ENCODE peak calls at places on chromosomes 16 and 17, in nine cellular contexts. L is OCI-LY7, C is HCT116, S is MM.1S, Y is GM23338, W is GM23248, T is hepatocyte, J is SK-N-SH, B is PC-3. N is an unnamed sample.

GRCh38 chr16:4060823-4061222 is 55.4 kb downstream of the ADCY9 start:
- DNase-seq in L (no peak), C (no peak), S (no peak), Y (no peak), W (no peak), T (no peak), J (no peak), B (no peak), N (no peak)

GRCh38 chr16:53052519-53053501 is at the start of gene CHD9NB:
- DNase-seq in L (no peak), C (peak), S (peak), Y (no peak), W (peak), T (peak), J (peak), B (peak), N (no peak)

GRCh38 chr17:850828-851759 is 68.9 kb downstream of the MRM3 start:
- DNase-seq in L (no peak), C (no peak), S (no peak), Y (no peak), W (peak), T (no peak), J (peak), B (no peak), N (peak)

GRCh38 chr16:79360267-79360666 is 240.3 kb downstream of the MAF start:
- DNase-seq in L (no peak), C (no peak), S (no peak), Y (no peak), W (no peak), T (no peak), J (no peak), B (peak), N (no peak)

GRCh38 chr16:49453983-49454382 is 80.4 kb downstream of the C16orf78 start:
- DNase-seq in L (no peak), C (peak), S (no peak), Y (no peak), W (no peak), T (no peak), J (no peak), B (no peak), N (no peak)

GRCh38 chr16:88681709-88682451 is 4.4 kb downstream of the SNAI3 start:
- DNase-seq in L (peak), C (no peak), S (peak), Y (no peak), W (peak), T (no peak), J (peak), B (no peak), N (no peak)

GRCh38 chr17:6422654-6423241 is 12.2 kb downstream of the AIPL1 start:
- DNase-seq in L (no peak), C (no peak), S (no peak), Y (peak), W (no peak), T (no peak), J (no peak), B (no peak), N (no peak)

GRCh38 chr16:67101301-67101675 is 8.5 kb upstream of the PHAF1 start:
- DNase-seq in L (no peak), C (no peak), S (no peak), Y (no peak), W (peak), T (no peak), J (no peak), B (no peak), N (no peak)

GRCh38 chr17:15914400-15915165 is 30.3 kb upstream of the ADORA2B start:
- DNase-seq in L (no peak), C (no peak), S (no peak), Y (no peak), W (peak), T (no peak), J (no peak), B (peak), N (no peak)

GRCh38 chr16:38941-39892 is 14.2 kb downstream of the POLR3K start:
- DNase-seq in L (peak), C (no peak), S (peak), Y (no peak), W (no peak), T (peak), J (no peak), B (peak), N (no peak)

GRCh38 chr17:50710025-50710424 is 2.3 kb upstream of the ANKRD40 start:
- DNase-seq in L (peak), C (no peak), S (no peak), Y (peak), W (no peak), T (no peak), J (no peak), B (no peak), N (no peak)

GRCh38 chr16:9081183-9081582 is 10.3 kb upstream of the HAPSTR1 start:
- DNase-seq in L (no peak), C (no peak), S (no peak), Y (no peak), W (no peak), T (no peak), J (no peak), B (no peak), N (no peak)

GRCh38 chr17:76725580-76726230 is 701 bp downstream of the JMJD6 start:
- DNase-seq in L (peak), C (no peak), S (peak), Y (peak), W (peak), T (peak), J (peak), B (peak), N (no peak)

GRCh38 chr16:1351215-1351581 is 480 bp downstream of the TSR3 start:
- DNase-seq in L (no peak), C (no peak), S (no peak), Y (no peak), W (peak), T (no peak), J (no peak), B (no peak), N (no peak)

GRCh38 chr17:77410470-77410869 is 269.7 kb downstream of the SEC14L1 start:
- DNase-seq in L (no peak), C (no peak), S (no peak), Y (no peak), W (peak), T (no peak), J (no peak), B (peak), N (no peak)

GRCh38 chr17:11490171-11490760 is 108.0 kb upstream of the DNAH9 start:
- DNase-seq in L (no peak), C (no peak), S (no peak), Y (no peak), W (no peak), T (no peak), J (no peak), B (no peak), N (peak)

GRCh38 chr17:38921756-38922411 is 3.5 kb upstream of the LASP1NB start:
- DNase-seq in L (no peak), C (no peak), S (no peak), Y (peak), W (peak), T (no peak), J (no peak), B (no peak), N (no peak)

GRCh38 chr17:40035162-40035559 is 19.0 kb downstream of the MED24 start:
- DNase-seq in L (peak), C (no peak), S (no peak), Y (peak), W (peak), T (peak), J (peak), B (no peak), N (peak)

GRCh38 chr17:40503154-40503553 is 1.7 kb upstream of the TNS4 start:
- DNase-seq in L (no peak), C (no peak), S (no peak), Y (no peak), W (no peak), T (no peak), J (no peak), B (no peak), N (no peak)

GRCh38 chr16:65531475-65531874 is 409.6 kb upstream of the CDH11 start:
- DNase-seq in L (no peak), C (no peak), S (no peak), Y (no peak), W (no peak), T (no peak), J (no peak), B (no peak), N (no peak)

GRCh38 chr17:1312261-1312870 is 32.9 kb downstream of the TRARG1 start:
- DNase-seq in L (no peak), C (no peak), S (no peak), Y (peak), W (no peak), T (peak), J (peak), B (no peak), N (peak)

GRCh38 chr17:29732613-29733012 is 109.9 kb upstream of the CORO6 start:
- DNase-seq in L (no peak), C (peak), S (no peak), Y (no peak), W (no peak), T (peak), J (no peak), B (peak), N (no peak)

GRCh38 chr16:83113317-83113716 is 486.5 kb downstream of the CDH13 start:
- DNase-seq in L (peak), C (no peak), S (no peak), Y (peak), W (peak), T (peak), J (peak), B (no peak), N (peak)

GRCh38 chr17:21209511-21210175 is 4.3 kb downstream of the TMEM11 start:
- DNase-seq in L (no peak), C (no peak), S (no peak), Y (no peak), W (peak), T (no peak), J (no peak), B (no peak), N (no peak)

GRCh38 chr17:27473748-27474609 is 17.7 kb downstream of the KSR1 start:
- DNase-seq in L (peak), C (no peak), S (peak), Y (no peak), W (no peak), T (peak), J (no peak), B (no peak), N (no peak)

GRCh38 chr17:36673637-36674277 is 72.4 kb downstream of the MRM1 start:
- DNase-seq in L (no peak), C (no peak), S (no peak), Y (no peak), W (no peak), T (no peak), J (no peak), B (no peak), N (no peak)

GRCh38 chr17:28346746-28347246 is 10.5 kb downstream of the POLDIP2 start:
- DNase-seq in L (no peak), C (no peak), S (no peak), Y (peak), W (no peak), T (peak), J (peak), B (no peak), N (peak)

GRCh38 chr16:97822-98221 is 19.8 kb downstream of the MPG start:
- DNase-seq in L (no peak), C (no peak), S (no peak), Y (no peak), W (peak), T (no peak), J (no peak), B (no peak), N (no peak)

GRCh38 chr17:49200423-49201083 is 9.8 kb downstream of the GNGT2 start:
- DNase-seq in L (no peak), C (no peak), S (no peak), Y (no peak), W (no peak), T (no peak), J (no peak), B (no peak), N (no peak)

GRCh38 chr16:31333686-31334649 is 21.0 kb upstream of the ITGAX start:
- DNase-seq in L (peak), C (peak), S (peak), Y (peak), W (peak), T (peak), J (peak), B (peak), N (peak)

GRCh38 chr17:67059372-67059771 is 15.0 kb downstream of the CACNG1 start:
- DNase-seq in L (no peak), C (no peak), S (no peak), Y (no peak), W (no peak), T (no peak), J (no peak), B (no peak), N (no peak)

GRCh38 chr16:88781140-88782077 is 3.6 kb downstream of the PIEZO1 start:
- DNase-seq in L (peak), C (no peak), S (peak), Y (no peak), W (peak), T (no peak), J (no peak), B (peak), N (no peak)

GRCh38 chr17:65522751-65523404 is 38.6 kb downstream of the AXIN2 start:
- DNase-seq in L (no peak), C (no peak), S (no peak), Y (no peak), W (no peak), T (no peak), J (no peak), B (no peak), N (no peak)

GRCh38 chr16:11799509-11800384 is 2.7 kb upstream of the ZC3H7A start:
- DNase-seq in L (peak), C (no peak), S (no peak), Y (no peak), W (no peak), T (no peak), J (no peak), B (no peak), N (no peak)

GRCh38 chr17:17812211-17813054 is 24.4 kb downstream of the SREBF1 start:
- DNase-seq in L (peak), C (no peak), S (peak), Y (peak), W (peak), T (peak), J (peak), B (peak), N (peak)

GRCh38 chr17:59641799-59642484 is 22.2 kb downstream of the CLTC start:
- DNase-seq in L (peak), C (no peak), S (peak), Y (no peak), W (no peak), T (no peak), J (no peak), B (peak), N (no peak)

GRCh38 chr17:63443053-63443452 is 3.1 kb downstream of the CYB561 start:
- DNase-seq in L (no peak), C (no peak), S (no peak), Y (no peak), W (no peak), T (no peak), J (peak), B (no peak), N (no peak)

GRCh38 chr17:63444457-63444856 is 1.6 kb downstream of the CYB561 start:
- DNase-seq in L (no peak), C (no peak), S (no peak), Y (no peak), W (no peak), T (no peak), J (no peak), B (no peak), N (no peak)

GRCh38 chr17:63445571-63446217 is 412 bp downstream of the CYB561 start:
- DNase-seq in L (no peak), C (peak), S (peak), Y (peak), W (peak), T (peak), J (peak), B (peak), N (peak)

GRCh38 chr17:63446218-63446980 is at the start of gene CYB561:
- DNase-seq in L (no peak), C (peak), S (peak), Y (peak), W (peak), T (peak), J (peak), B (peak), N (peak)

GRCh38 chr17:63445065-63445464 is 1.0 kb downstream of the CYB561 start:
- DNase-seq in L (no peak), C (no peak), S (no peak), Y (no peak), W (peak), T (no peak), J (peak), B (peak), N (no peak)
- H2AFZ ChIP-seq in L (no peak), C (no peak), S (no peak), Y (no peak), W (peak), T (no peak), J (peak), B (peak), N (no peak)

GRCh38 chr17:62319846-62320245 is 60.5 kb upstream of the EFCAB3 start:
- DNase-seq in L (no peak), C (no peak), S (no peak), Y (no peak), W (no peak), T (no peak), J (no peak), B (no peak), N (no peak)

GRCh38 chr17:62322313-62322712 is 58.0 kb upstream of the EFCAB3 start:
- DNase-seq in L (no peak), C (no peak), S (no peak), Y (no peak), W (no peak), T (no peak), J (no peak), B (no peak), N (no peak)

DNA sequence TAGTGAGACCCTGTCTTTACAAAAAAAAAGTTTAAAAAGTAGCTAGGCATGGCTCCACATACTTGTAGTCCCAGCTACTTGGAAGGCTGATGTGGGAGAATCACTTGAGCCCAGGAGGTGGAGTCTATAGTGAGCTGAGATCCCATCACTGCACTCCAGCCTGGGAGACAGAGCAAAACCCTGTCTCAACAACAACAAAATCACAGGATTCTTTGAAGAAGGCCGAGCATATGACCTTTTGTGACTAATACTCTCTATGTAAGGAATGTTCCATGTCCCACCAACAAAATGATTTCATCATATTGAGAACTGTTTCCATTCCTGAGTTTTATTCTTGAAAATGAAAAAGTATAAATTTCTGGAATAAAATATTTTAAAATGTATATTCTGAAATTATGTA is 58.9 kb upstream of the EFCAB3 start:
- DNase-seq in L (no peak), C (no peak), S (no peak), Y (no peak), W (peak), T (no peak), J (no peak), B (no peak), N (no peak)
- TF ChIP-seq EZH2phosphoT487 in L (no peak), C (no peak), S (no peak), Y (no peak), W (no peak), T (no peak), J (no peak), B (no peak), N (no peak)

DNA sequence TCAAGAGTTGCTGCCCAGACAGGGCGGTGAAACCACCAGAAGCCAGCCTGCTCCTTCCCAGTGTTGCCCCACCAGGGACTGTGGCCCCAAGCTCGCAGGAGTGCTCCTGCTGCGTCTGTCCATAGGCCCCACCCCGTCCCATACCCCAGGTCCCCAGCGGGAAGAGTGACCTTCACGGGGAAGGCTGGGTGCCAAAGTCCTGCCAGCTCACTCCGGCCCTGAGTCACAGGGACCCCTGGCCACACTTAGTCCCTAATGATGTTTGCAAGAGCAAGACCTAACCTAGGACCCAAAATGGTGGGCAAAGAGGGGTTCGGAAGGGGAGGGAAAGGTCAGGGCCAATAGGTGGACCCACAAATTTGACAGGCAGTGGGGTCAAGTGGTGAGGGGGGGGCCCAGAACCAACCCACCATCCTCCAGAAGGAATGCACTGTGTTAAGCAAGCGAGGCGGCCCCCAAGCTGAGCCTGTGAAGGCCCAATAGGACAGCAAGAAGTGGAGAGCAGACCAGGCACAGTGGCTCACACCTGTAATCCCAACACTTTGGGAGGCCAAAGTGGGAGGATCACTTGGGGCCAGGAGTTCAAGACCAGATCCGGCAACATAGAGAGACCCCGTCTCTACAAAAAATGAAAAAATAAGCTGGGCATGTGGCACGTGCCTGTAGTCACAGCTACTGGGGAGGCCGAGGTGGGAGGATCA is 3.3 kb downstream of the DOK4 start:
- DNase-seq in L (no peak), C (no peak), S (no peak), Y (no peak), W (no peak), T (peak), J (no peak), B (no peak), N (no peak)
- H2AFZ ChIP-seq in L (no peak), C (no peak), S (no peak), Y (no peak), W (no peak), T (no peak), J (no peak), B (no peak), N (no peak)

GRCh38 chr16:72189865-72190371 is 18.0 kb upstream of the PMFBP1 start:
- DNase-seq in L (no peak), C (no peak), S (no peak), Y (no peak), W (peak), T (peak), J (no peak), B (peak), N (no peak)
- TF ChIP-seq EZH2phosphoT487 in L (no peak), C (no peak), S (no peak), Y (no peak), W (no peak), T (no peak), J (no peak), B (no peak), N (no peak)

N was measured in neural progenitor cell.